ENCODE peak calls at places on chromosome 4, in five cellular contexts. H is HepG2, V is endothelial cell of umbilical vein, K is H1, T is HCT116. R is an unnamed sample.

GRCh38 chr4:65665951-65666523 is 4.3 kb downstream of the EPHA5 start:
- DNase-seq in H (no peak), V (no peak), K (no peak), T (no peak), R (no peak)

GRCh38 chr4:40629401-40630334 is at the start of gene RBM47:
- DNase-seq in T (peak; percentile 50), K (peak; percentile 88), V (peak; percentile 6), H (no peak), R (no peak)

GRCh38 chr4:16187455-16187854 is 38.8 kb downstream of the TAPT1 start:
- DNase-seq in H (no peak), T (no peak), K (no peak), V (no peak), R (no peak)

GRCh38 chr4:1725521-1725920 is 4.2 kb downstream of the TACC3 start:
- DNase-seq in V (no peak), H (no peak), T (no peak), K (no peak), R (no peak)

GRCh38 chr4:112778520-112778919 is 141.6 kb downstream of the LARP7 start:
- DNase-seq in H (no peak), K (no peak), T (no peak), V (no peak), R (no peak)

GRCh38 chr4:7831330-7831729 is 108.3 kb downstream of the AFAP1 start:
- DNase-seq in V (peak; percentile 82), H (no peak), K (no peak), T (no peak), R (no peak)

GRCh38 chr4:88008624-88009235 is 1.3 kb downstream of the PKD2 start:
- DNase-seq in T (no peak), V (peak; percentile 78), H (no peak), K (no peak), R (no peak)

GRCh38 chr4:105527081-105527480 is 25.3 kb upstream of the ARHGEF38 start:
- DNase-seq in V (no peak), H (no peak), T (no peak), K (no peak), R (no peak)

GRCh38 chr4:95264843-95265242 is 283.9 kb downstream of the UNC5C start:
- DNase-seq in H (no peak), V (no peak), K (no peak), T (no peak), R (no peak)

GRCh38 chr4:25702848-25703247 is 47.2 kb downstream of the SLC34A2 start:
- DNase-seq in T (no peak), V (no peak), K (no peak), H (no peak), R (no peak)

GRCh38 chr4:33837043-33837442 is 2407.3 kb downstream of the ARAP2 start:
- DNase-seq in V (peak; percentile 4), T (no peak), K (no peak), H (no peak), R (no peak)

GRCh38 chr4:94533405-94534223 is 81.9 kb downstream of the PDLIM5 start:
- DNase-seq in K (no peak), T (no peak), H (no peak), V (peak; percentile 48), R (no peak)

GRCh38 chr4:37948542-37948941 is 11.7 kb upstream of the PTTG2 start:
- DNase-seq in T (no peak), H (no peak), V (no peak), K (no peak), R (no peak)

GRCh38 chr4:43391084-43391483 is 498.6 kb downstream of the GRXCR1 start:
- DNase-seq in V (no peak), K (no peak), H (no peak), T (no peak), R (no peak)

GRCh38 chr4:124515591-124515990 is 196.9 kb downstream of the ANKRD50 start:
- DNase-seq in K (no peak), H (no peak), V (no peak), T (no peak), R (no peak)

GRCh38 chr4:106717094-106717493 is 319.0 kb downstream of the DKK2 start:
- DNase-seq in T (no peak), K (no peak), V (no peak), H (no peak), R (no peak)

GRCh38 chr4:157803441-157804168 is 369.2 kb downstream of the GASK1B start:
- DNase-seq in H (no peak), K (no peak), V (no peak), T (no peak), R (no peak)

GRCh38 chr4:176569301-176569700 is 223.4 kb downstream of the VEGFC start:
- DNase-seq in H (no peak), V (peak; percentile 15), T (no peak), K (no peak), R (no peak)

GRCh38 chr4:142974331-142974730 is 128.2 kb upstream of the INPP4B start:
- DNase-seq in H (no peak), V (no peak), K (no peak), T (no peak), R (no peak)
- TF ChIP-seq POLR2AphosphoS5 in H (no peak), V (no peak), K (no peak), T (no peak), R (no peak)

GRCh38 chr4:183303278-183303677 is 16.8 kb downstream of the CLDN22 start:
- DNase-seq in H (no peak), K (no peak), V (no peak), T (no peak), R (no peak)

GRCh38 chr4:183299464-183299863 is 20.6 kb downstream of the CLDN22 start:
- DNase-seq in K (no peak), T (no peak), H (no peak), V (peak; percentile 14), R (no peak)

GRCh38 chr4:183297675-183298074 is 22.4 kb downstream of the CLDN22 start:
- DNase-seq in H (no peak), K (no peak), T (no peak), V (no peak), R (no peak)

GRCh38 chr4:183300660-183301059 is 19.4 kb downstream of the CLDN22 start:
- DNase-seq in H (no peak), V (peak; percentile 54), T (no peak), K (no peak), R (no peak)

GRCh38 chr4:183300070-183300469 is 20.0 kb downstream of the CLDN22 start:
- DNase-seq in V (peak; percentile 36), T (no peak), H (no peak), K (no peak), R (no peak)
- H3K9ac ChIP-seq in V (no peak overlapping the region), T (no peak overlapping the region), H (no peak overlapping the region), K (no peak overlapping the region), R (no peak overlapping the region)

GRCh38 chr4:134365852-134366251 is 164.3 kb upstream of the PABPC4L start:
- DNase-seq in V (no peak), K (no peak), T (no peak), H (no peak), R (no peak)
- H3K27ac ChIP-seq in V (no peak overlapping the region), K (no peak overlapping the region), T (no peak overlapping the region), H (no peak overlapping the region), R (no peak overlapping the region)

DNA sequence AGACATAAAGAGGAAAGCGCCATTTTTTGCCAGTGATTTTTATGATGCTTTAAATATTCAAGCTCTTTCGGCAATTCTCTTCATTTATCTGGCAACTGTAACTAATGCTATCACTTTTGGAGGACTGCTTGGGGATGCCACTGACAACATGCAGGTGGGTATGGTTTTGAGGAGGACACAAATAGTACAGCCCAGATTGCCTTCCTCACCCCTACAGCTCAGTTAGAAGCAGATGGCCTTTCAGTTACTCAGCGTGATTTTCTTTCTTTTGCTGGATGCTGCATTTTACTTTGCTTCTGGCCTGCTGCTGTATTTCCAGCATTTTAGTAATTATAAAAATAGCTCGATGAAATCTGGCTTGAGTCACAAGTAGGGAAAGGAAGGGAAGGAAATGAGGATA is 114.7 kb downstream of the SLC4A4 start:
- DNase-seq in H (no peak), V (no peak), T (no peak), K (no peak), R (no peak)
- TF ChIP-seq POLR2AphosphoS5 in H (no peak), V (no peak), T (no peak), K (no peak), R (no peak)

DNA sequence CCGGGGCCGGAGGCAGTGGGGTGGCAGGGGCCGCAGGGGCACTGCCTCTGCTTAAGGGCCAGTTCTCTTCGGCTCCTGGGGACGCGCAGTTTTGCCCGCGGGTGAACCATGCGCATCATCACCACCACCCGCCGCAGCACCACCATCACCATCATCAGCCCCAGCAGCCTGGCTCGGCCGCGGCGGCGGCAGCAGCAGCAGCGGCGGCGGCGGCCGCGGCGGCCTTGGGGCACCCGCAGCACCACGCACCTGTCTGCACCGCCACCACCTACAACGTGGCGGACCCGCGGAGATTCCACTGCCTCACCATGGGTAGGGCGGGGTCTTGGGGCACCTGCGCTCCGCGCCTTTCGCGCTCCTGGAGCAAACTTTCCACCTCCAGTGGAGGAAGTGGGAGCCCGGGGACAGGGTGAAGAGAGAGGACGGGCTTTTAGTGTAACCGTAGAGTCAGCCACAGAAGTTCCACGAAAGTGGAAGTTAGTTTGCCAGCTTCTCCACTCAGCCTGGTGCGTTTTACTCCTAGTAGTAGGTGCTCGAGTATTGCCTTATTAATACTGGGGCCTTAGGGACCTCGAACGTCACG is 735 bp downstream of the GSX2 start:
- DNase-seq in H (no peak), T (no peak), V (no peak), K (peak; percentile 61), R (no peak)
- H3K9ac ChIP-seq in H (no peak overlapping the region), T (no peak overlapping the region), V (no peak overlapping the region), K (no peak overlapping the region), R (no peak overlapping the region)

DNA sequence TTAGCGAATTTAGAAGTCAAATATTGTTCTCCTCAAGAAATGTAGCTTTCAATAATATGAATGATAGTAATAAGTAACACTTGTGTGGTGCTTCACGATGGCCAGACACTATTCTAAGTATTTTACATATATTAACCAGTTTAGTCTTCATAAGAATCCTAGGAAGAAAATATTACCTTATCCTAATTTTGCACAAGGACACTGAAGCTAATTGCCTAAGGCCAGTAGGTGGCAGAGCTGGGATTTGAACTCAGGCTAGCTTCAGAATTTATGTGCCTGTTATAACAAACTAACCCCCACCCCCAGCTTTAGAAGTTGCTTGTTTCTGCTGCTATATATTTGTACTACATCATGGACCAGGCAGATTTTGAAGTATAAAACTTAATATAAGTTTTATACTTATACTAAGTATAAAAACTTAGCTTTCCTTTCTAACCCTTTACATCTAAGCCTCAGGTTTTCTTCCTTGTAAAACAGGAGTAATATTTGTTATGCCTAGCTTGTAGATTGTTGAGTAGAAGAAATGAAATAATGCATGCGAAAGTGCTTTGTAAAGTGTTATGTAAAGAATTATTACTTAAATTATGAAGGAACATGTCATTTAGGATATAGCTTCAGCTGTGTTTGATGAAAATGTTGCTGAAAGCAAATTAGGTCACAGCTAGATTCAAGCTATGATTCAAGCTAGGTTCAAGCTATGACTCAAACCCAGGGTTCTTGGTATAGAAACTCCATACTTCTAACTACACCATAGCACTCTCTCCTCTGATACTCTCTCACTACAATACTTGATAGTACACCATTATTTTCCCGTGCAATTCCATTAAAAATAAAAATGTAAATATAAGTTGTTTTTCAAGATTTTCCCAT is 4.2 kb upstream of the CDS1 start:
- DNase-seq in H (peak; percentile 39), K (no peak), V (peak; percentile 51), T (peak; percentile 51), R (no peak)
- H3K27ac ChIP-seq in H (no peak overlapping the region), K (no peak overlapping the region), V (no peak overlapping the region), T (no peak overlapping the region), R (no peak overlapping the region)